ENCODE peak calls at places on chromosomes 16 and 17, in five cellular contexts. One of them, this sample, is unnamed.

GRCh38 chr17:82684207-82684903 is 14.1 kb downstream of the RAB40B start:
- ATAC-seq in foreskin keratinocyte: no peak
- ATAC-seq in A549: peak
- ATAC-seq in lung: no peak
- ATAC-seq in activated CD8-positive, alpha-beta T cell treated with anti-CD3 and anti-CD28 coated beads, Interleukin-2, amount 10 ng/mL, durations not matched to agents 7 days and 5 days: no peak
- ATAC-seq in this sample: no peak

GRCh38 chr17:39591958-39592954 is 15.5 kb downstream of the NEUROD2 start:
- ATAC-seq in A549: peak
- ATAC-seq in foreskin keratinocyte: peak
- ATAC-seq in activated CD8-positive, alpha-beta T cell treated with anti-CD3 and anti-CD28 coated beads, Interleukin-2, amount 10 ng/mL, durations not matched to agents 7 days and 5 days: peak
- ATAC-seq in lung: no peak
- ATAC-seq in this sample: no peak

GRCh38 chr16:22318690-22319358 is 21.6 kb downstream of the POLR3E start:
- ATAC-seq in A549: peak
- ATAC-seq in foreskin keratinocyte: no peak
- ATAC-seq in activated CD8-positive, alpha-beta T cell treated with anti-CD3 and anti-CD28 coated beads, Interleukin-2, amount 10 ng/mL, durations not matched to agents 7 days and 5 days: peak
- ATAC-seq in lung: no peak
- ATAC-seq in this sample: no peak

GRCh38 chr16:53726625-53727024 is 22.7 kb downstream of the FTO start:
- ATAC-seq in lung: no peak
- ATAC-seq in A549: peak
- ATAC-seq in activated CD8-positive, alpha-beta T cell treated with anti-CD3 and anti-CD28 coated beads, Interleukin-2, amount 10 ng/mL, durations not matched to agents 7 days and 5 days: no peak
- ATAC-seq in foreskin keratinocyte: peak
- ATAC-seq in this sample: peak

GRCh38 chr16:48479955-48480354 is 94.7 kb upstream of the SIAH1 start:
- ATAC-seq in foreskin keratinocyte: no peak
- ATAC-seq in activated CD8-positive, alpha-beta T cell treated with anti-CD3 and anti-CD28 coated beads, Interleukin-2, amount 10 ng/mL, durations not matched to agents 7 days and 5 days: no peak
- ATAC-seq in lung: no peak
- ATAC-seq in A549: no peak
- ATAC-seq in this sample: no peak

GRCh38 chr16:83956336-83957289 is 3.6 kb downstream of the OSGIN1 start:
- ATAC-seq in A549: peak
- ATAC-seq in activated CD8-positive, alpha-beta T cell treated with anti-CD3 and anti-CD28 coated beads, Interleukin-2, amount 10 ng/mL, durations not matched to agents 7 days and 5 days: peak
- ATAC-seq in foreskin keratinocyte: peak
- ATAC-seq in lung: no peak
- ATAC-seq in this sample: peak

GRCh38 chr16:57475711-57476339 is 10.5 kb downstream of the DOK4 start:
- ATAC-seq in lung: no peak
- ATAC-seq in A549: peak
- ATAC-seq in activated CD8-positive, alpha-beta T cell treated with anti-CD3 and anti-CD28 coated beads, Interleukin-2, amount 10 ng/mL, durations not matched to agents 7 days and 5 days: peak
- ATAC-seq in foreskin keratinocyte: peak
- ATAC-seq in this sample: peak

GRCh38 chr17:4003501-4004421 is 39.5 kb upstream of the ATP2A3 start:
- ATAC-seq in activated CD8-positive, alpha-beta T cell treated with anti-CD3 and anti-CD28 coated beads, Interleukin-2, amount 10 ng/mL, durations not matched to agents 7 days and 5 days: no peak
- ATAC-seq in lung: no peak
- ATAC-seq in A549: peak
- ATAC-seq in foreskin keratinocyte: no peak
- ATAC-seq in this sample: peak

GRCh38 chr16:72922714-72923113 is 125.2 kb downstream of the ZFHX3 start:
- ATAC-seq in activated CD8-positive, alpha-beta T cell treated with anti-CD3 and anti-CD28 coated beads, Interleukin-2, amount 10 ng/mL, durations not matched to agents 7 days and 5 days: no peak
- ATAC-seq in foreskin keratinocyte: no peak
- ATAC-seq in lung: no peak
- ATAC-seq in A549: no peak
- ATAC-seq in this sample: no peak

GRCh38 chr16:46889942-46890300 is 5.8 kb downstream of the GPT2 start:
- ATAC-seq in lung: no peak
- ATAC-seq in A549: no peak
- ATAC-seq in foreskin keratinocyte: no peak
- ATAC-seq in activated CD8-positive, alpha-beta T cell treated with anti-CD3 and anti-CD28 coated beads, Interleukin-2, amount 10 ng/mL, durations not matched to agents 7 days and 5 days: no peak
- ATAC-seq in this sample: no peak

GRCh38 chr16:17491140-17491662 is 20.4 kb upstream of the XYLT1 start:
- ATAC-seq in activated CD8-positive, alpha-beta T cell treated with anti-CD3 and anti-CD28 coated beads, Interleukin-2, amount 10 ng/mL, durations not matched to agents 7 days and 5 days: no peak
- ATAC-seq in foreskin keratinocyte: no peak
- ATAC-seq in A549: no peak
- ATAC-seq in lung: no peak
- ATAC-seq in this sample: no peak

GRCh38 chr17:48506246-48506645 is 24.6 kb downstream of the HOXB1 start:
- ATAC-seq in activated CD8-positive, alpha-beta T cell treated with anti-CD3 and anti-CD28 coated beads, Interleukin-2, amount 10 ng/mL, durations not matched to agents 7 days and 5 days: no peak
- ATAC-seq in A549: peak
- ATAC-seq in lung: no peak
- ATAC-seq in foreskin keratinocyte: no peak
- ATAC-seq in this sample: no peak

GRCh38 chr16:27374231-27374793 is 27.7 kb upstream of the IL21R start:
- ATAC-seq in activated CD8-positive, alpha-beta T cell treated with anti-CD3 and anti-CD28 coated beads, Interleukin-2, amount 10 ng/mL, durations not matched to agents 7 days and 5 days: peak
- ATAC-seq in foreskin keratinocyte: no peak
- ATAC-seq in A549: no peak
- ATAC-seq in lung: no peak
- ATAC-seq in this sample: no peak

GRCh38 chr17:35537569-35538209 is at the start of gene SLFN12L:
- ATAC-seq in A549: no peak
- ATAC-seq in activated CD8-positive, alpha-beta T cell treated with anti-CD3 and anti-CD28 coated beads, Interleukin-2, amount 10 ng/mL, durations not matched to agents 7 days and 5 days: peak
- ATAC-seq in lung: no peak
- ATAC-seq in foreskin keratinocyte: no peak
- ATAC-seq in this sample: no peak

GRCh38 chr16:88478115-88478514 is 25.0 kb downstream of the ZFPM1 start:
- ATAC-seq in A549: no peak
- ATAC-seq in activated CD8-positive, alpha-beta T cell treated with anti-CD3 and anti-CD28 coated beads, Interleukin-2, amount 10 ng/mL, durations not matched to agents 7 days and 5 days: peak
- ATAC-seq in lung: no peak
- ATAC-seq in foreskin keratinocyte: no peak
- ATAC-seq in this sample: no peak

GRCh38 chr17:72502111-72502939 is 381.5 kb downstream of the SOX9 start:
- ATAC-seq in A549: peak
- ATAC-seq in activated CD8-positive, alpha-beta T cell treated with anti-CD3 and anti-CD28 coated beads, Interleukin-2, amount 10 ng/mL, durations not matched to agents 7 days and 5 days: no peak
- ATAC-seq in foreskin keratinocyte: peak
- ATAC-seq in lung: peak
- ATAC-seq in this sample: peak

GRCh38 chr17:83078378-83079339 is 750 bp upstream of the METRNL start:
- ATAC-seq in A549: peak
- ATAC-seq in activated CD8-positive, alpha-beta T cell treated with anti-CD3 and anti-CD28 coated beads, Interleukin-2, amount 10 ng/mL, durations not matched to agents 7 days and 5 days: peak
- ATAC-seq in foreskin keratinocyte: no peak
- ATAC-seq in lung: no peak
- ATAC-seq in this sample: peak

GRCh38 chr17:38418693-38419507 is 9.4 kb upstream of the ARHGAP23 start:
- ATAC-seq in foreskin keratinocyte: no peak
- ATAC-seq in A549: no peak
- ATAC-seq in activated CD8-positive, alpha-beta T cell treated with anti-CD3 and anti-CD28 coated beads, Interleukin-2, amount 10 ng/mL, durations not matched to agents 7 days and 5 days: no peak
- ATAC-seq in lung: no peak
- ATAC-seq in this sample: no peak